ENCODE peak calls at places on chromosomes 3 and 15, in six cellular contexts. Z is fibroblast of lung, O is upper lobe of right lung, H is adrenal gland, Q is stomach, X is ovary. D is an unnamed sample.
A peak's percentile ranks its signal among the peaks of the same experiment; 100 is the strongest.

GRCh38 chr15:89496155-89497098 is at the start of gene RHCG:
- DNase-seq in Z (peak; percentile 36), O (no peak), H (peak; percentile 24), Q (no peak), X (no peak), D (no peak)

GRCh38 chr3:34077796-34078195 is 279.4 kb downstream of the PDCD6IP start:
- DNase-seq in Z (no peak), O (no peak), H (no peak), Q (no peak), X (no peak), D (no peak)

GRCh38 chr3:178131801-178132200 is 404.4 kb upstream of the KCNMB2 start:
- DNase-seq in Z (peak; percentile 89), O (no peak), H (no peak), Q (no peak), X (no peak), D (no peak)

GRCh38 chr3:43347774-43348173 is 61.4 kb downstream of the SNRK start:
- DNase-seq in Z (no peak), O (no peak), H (no peak), Q (no peak), X (no peak), D (no peak)

GRCh38 chr15:41490355-41490754 is 3.3 kb upstream of the ITPKA start:
- DNase-seq in Z (peak; percentile 98), O (no peak), H (no peak), Q (no peak), X (no peak), D (no peak)

GRCh38 chr3:30693470-30694120 is 87.2 kb downstream of the TGFBR2 start:
- DNase-seq in Z (peak; percentile 65), O (no peak), H (peak; percentile 46), Q (no peak), X (no peak), D (no peak)

GRCh38 chr3:141333796-141334626 is 34.3 kb upstream of the ZBTB38 start:
- DNase-seq in Z (peak; percentile 74), O (no peak), H (no peak), Q (no peak), X (no peak), D (no peak)

GRCh38 chr3:185658504-185658912 is 72.4 kb downstream of the SENP2 start:
- DNase-seq in Z (peak; percentile 99), O (peak; percentile 75), H (no peak), Q (peak; percentile 40), X (peak; percentile 52), D (peak; percentile 84)

GRCh38 chr3:134059680-134060560 is 30.2 kb upstream of the SLCO2A1 start:
- DNase-seq in Z (peak; percentile 52), O (no peak), H (no peak), Q (no peak), X (no peak), D (no peak)

GRCh38 chr15:92460023-92460422 is 66.3 kb downstream of the ST8SIA2 start:
- DNase-seq in Z (no peak), O (no peak), H (no peak), Q (no peak), X (no peak), D (no peak)

GRCh38 chr3:69435274-69436262 is 49.7 kb upstream of the FRMD4B start:
- DNase-seq in Z (no peak), O (no peak), H (no peak), Q (no peak), X (no peak), D (no peak)

GRCh38 chr3:143337387-143337786 is 217.8 kb downstream of the CHST2 start:
- DNase-seq in Z (no peak), O (no peak), H (no peak), Q (no peak), X (no peak), D (no peak)

GRCh38 chr3:129439381-129439816 is 349 bp downstream of the MBD4 start:
- DNase-seq in Z (no peak), O (peak; percentile 76), H (peak; percentile 48), Q (peak; percentile 45), X (no peak), D (peak; percentile 65)

GRCh38 chr3:138063416-138063815 is 52.0 kb downstream of the DZIP1L start:
- DNase-seq in Z (no peak), O (no peak), H (no peak), Q (no peak), X (no peak), D (no peak)

GRCh38 chr3:129824926-129825541 is 68.5 kb downstream of the TMCC1 start:
- DNase-seq in Z (peak; percentile 38), O (no peak), H (peak; percentile 42), Q (no peak), X (no peak), D (no peak)

GRCh38 chr3:150737874-150738679 is 24.9 kb downstream of the SIAH2 start:
- DNase-seq in Z (peak; percentile 65), O (no peak), H (peak; percentile 77), Q (peak; percentile 44), X (no peak), D (no peak)

GRCh38 chr15:79003301-79003700 is 58.5 kb upstream of the CTSH start:
- DNase-seq in Z (peak; percentile 81), O (no peak), H (no peak), Q (no peak), X (no peak), D (peak; percentile 20)

GRCh38 chr15:79006071-79006470 is 61.2 kb upstream of the CTSH start:
- DNase-seq in Z (no peak), O (no peak), H (no peak), Q (no peak), X (no peak), D (peak; percentile 48)

GRCh38 chr15:79004336-79004735 is 59.5 kb upstream of the CTSH start:
- DNase-seq in Z (peak; percentile 88), O (no peak), H (no peak), Q (no peak), X (no peak), D (no peak)

GRCh38 chr15:79003896-79004295 is 59.0 kb upstream of the CTSH start:
- DNase-seq in Z (no peak), O (no peak), H (no peak), Q (no peak), X (no peak), D (no peak)

DNA sequence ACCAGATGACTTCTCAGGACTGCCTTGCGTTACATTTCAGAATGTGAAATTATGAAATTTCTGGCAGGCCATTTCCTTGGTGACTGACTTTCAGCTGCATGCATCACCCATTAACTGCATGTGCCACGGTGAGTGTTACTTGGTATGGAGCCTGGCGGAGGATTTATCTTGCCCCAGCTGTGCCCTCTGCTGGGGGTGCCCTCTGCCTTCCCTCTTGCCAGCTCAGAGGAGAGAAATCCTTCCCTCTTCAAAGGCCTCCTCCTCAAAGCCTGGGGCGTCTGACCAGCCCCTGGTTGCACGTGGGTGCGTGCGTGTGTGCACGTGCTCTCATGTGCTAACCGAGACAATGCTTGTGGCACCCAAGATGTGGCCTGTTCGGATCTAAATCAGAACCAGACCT is 57.8 kb upstream of the CTSH start:
- DNase-seq in Z (no peak), O (no peak), H (no peak), Q (no peak), X (no peak), D (peak; percentile 28)
- H3K27ac ChIP-seq in Z (no peak overlapping the region), O (no peak overlapping the region), H (no peak overlapping the region), Q (no peak overlapping the region), X (no peak overlapping the region), D (no peak overlapping the region)

GRCh38 chr3:197298858-197299854 is 744 bp upstream of the DLG1 start:
- DNase-seq in Z (peak; percentile 28), O (peak; percentile 86), H (peak; percentile 48), Q (peak; percentile 75), X (peak; percentile 52), D (peak; percentile 63)
- H3K27ac ChIP-seq in Z (no peak overlapping the region), O (peak overlapping the region; percentile 94), H (peak overlapping the region; percentile 86), Q (peak overlapping the region; percentile 97), X (no peak overlapping the region), D (peak overlapping the region; percentile 95)

GRCh38 chr3:147797095-147797494 is 387.9 kb downstream of the ZIC1 start:
- DNase-seq in Z (peak; percentile 34), O (no peak), H (no peak), Q (no peak), X (no peak), D (no peak)

GRCh38 chr3:147793841-147794240 is 384.7 kb downstream of the ZIC1 start:
- DNase-seq in Z (peak; percentile 47), O (no peak), H (no peak), Q (no peak), X (no peak), D (no peak)

DNA sequence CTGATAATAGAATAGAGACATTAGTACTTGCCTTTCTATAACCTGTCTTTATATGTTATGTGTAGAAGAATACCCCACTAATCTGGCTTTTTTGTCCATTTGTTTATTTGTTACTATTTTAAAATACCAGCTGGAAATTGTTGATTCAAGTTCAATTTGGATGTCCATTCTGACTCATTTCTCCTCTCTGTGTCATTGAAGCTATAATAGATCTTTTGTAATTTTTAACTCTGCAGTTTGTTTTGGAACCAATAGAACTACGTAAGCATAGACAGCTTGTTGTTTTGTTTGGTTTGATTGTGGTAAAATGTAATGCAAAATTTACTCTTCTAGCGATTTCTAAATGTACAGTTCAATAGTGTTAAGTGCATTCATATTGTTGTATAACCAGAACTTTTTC is 390.4 kb downstream of the ZIC1 start:
- DNase-seq in Z (no peak), O (no peak), H (no peak), Q (no peak), X (no peak), D (no peak)
- H3K27ac ChIP-seq in Z (no peak overlapping the region), O (no peak overlapping the region), H (no peak overlapping the region), Q (no peak overlapping the region), X (no peak overlapping the region), D (no peak overlapping the region)

DNA sequence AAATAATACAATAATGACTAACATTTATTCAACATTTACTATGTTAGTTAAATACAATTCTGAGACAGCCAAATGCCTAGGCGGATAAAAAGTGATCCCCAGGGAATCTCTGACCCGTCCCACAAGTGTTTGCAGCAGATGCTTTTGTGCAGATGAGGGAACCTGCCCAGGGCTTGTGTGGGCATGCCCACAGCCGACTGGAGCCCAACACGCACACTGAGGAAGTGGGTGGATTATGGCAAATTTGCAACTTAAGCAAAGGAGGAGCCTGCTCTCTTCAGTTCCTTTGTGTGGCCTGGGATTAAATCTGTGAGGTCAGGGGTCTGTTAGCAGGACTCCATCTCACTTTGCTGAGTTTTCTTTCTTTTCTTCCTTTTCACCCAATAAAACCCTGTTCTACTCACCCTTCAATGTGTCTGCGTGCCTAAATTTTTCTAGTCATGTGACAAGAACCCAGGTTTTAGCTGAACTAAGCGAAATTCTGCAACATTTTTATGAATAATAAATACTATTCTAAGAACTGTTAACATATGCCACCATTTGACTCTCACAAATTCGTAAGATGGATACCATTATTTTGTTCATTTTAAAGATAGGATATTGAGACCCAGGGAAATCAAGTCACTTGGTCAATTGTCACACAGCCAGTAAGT is 13.9 kb upstream of the RTP1 start:
- DNase-seq in Z (peak; percentile 71), O (no peak), H (no peak), Q (no peak), X (no peak), D (no peak)
- H3K27ac ChIP-seq in Z (no peak overlapping the region), O (no peak overlapping the region), H (no peak overlapping the region), Q (no peak overlapping the region), X (no peak overlapping the region), D (no peak overlapping the region)

GRCh38 chr3:21220944-21221343 is 530.1 kb downstream of the ZNF385D start:
- DNase-seq in Z (no peak), O (no peak), H (no peak), Q (no peak), X (no peak), D (no peak)
- H3K27ac ChIP-seq in Z (no peak overlapping the region), O (no peak overlapping the region), H (no peak overlapping the region), Q (no peak overlapping the region), X (no peak overlapping the region), D (no peak overlapping the region)

DNA sequence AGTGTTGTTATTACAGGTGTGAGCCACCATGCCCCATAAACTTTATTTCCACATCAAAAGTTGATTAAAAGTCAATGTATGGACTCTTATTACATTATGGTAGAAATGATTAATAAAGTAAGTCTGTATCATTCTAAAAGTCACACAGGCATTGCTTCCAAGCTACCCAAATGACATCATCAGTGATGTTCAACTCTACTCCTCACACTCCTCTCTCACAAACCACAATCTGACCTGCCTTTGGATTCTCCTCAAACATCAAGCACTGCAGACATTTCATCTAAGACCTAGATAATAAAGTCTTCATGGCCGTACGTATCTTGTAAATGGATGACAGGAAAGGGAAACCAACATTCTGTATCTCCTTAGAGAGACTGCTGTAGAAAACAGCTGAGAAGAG is 68.0 kb downstream of the SMARCC1 start:
- DNase-seq in Z (peak; percentile 5), O (no peak), H (no peak), Q (no peak), X (no peak), D (no peak)
- H3K27ac ChIP-seq in Z (no peak overlapping the region), O (no peak overlapping the region), H (no peak overlapping the region), Q (no peak overlapping the region), X (no peak overlapping the region), D (no peak overlapping the region)

D was measured in psoas muscle.